ENCODE peak calls at places on chromosomes 3 and 15, in seven cellular contexts. Y is SJSA1; L is naive thymus-derived CD4-positive, alpha-beta T cell; M is fibroblast of lung; Q is cardiac muscle cell; O is psoas muscle; B is IMR-90. A is an unnamed sample.

GRCh38 chr15:39843561-39843960 is 60.9 kb upstream of the FSIP1 start:
- DNase-seq in Q (no peak), O (no peak), B (no peak), Y (no peak), M (no peak), L (no peak), A (no peak)

GRCh38 chr3:111252795-111253194 is 181.2 kb downstream of the NECTIN3 start:
- DNase-seq in O (no peak), L (no peak), Q (peak; percentile 45), M (peak; percentile 43), B (peak; percentile 51), Y (peak; percentile 6), A (peak; percentile 32)

GRCh38 chr3:103924544-103924943 is 1442.2 kb upstream of the ALCAM start:
- DNase-seq in Y (no peak), M (no peak), B (no peak), L (no peak), Q (no peak), O (no peak), A (no peak)

GRCh38 chr3:33075996-33076395 is 20.9 kb downstream of the GLB1 start:
- DNase-seq in Y (no peak), M (peak; percentile 37), L (no peak), B (no peak), Q (no peak), O (no peak), A (no peak)

GRCh38 chr15:55741592-55742497 is 1.1 kb downstream of the PRTG start:
- DNase-seq in M (no peak), Y (no peak), B (no peak), L (no peak), O (peak; percentile 59), Q (peak; percentile 61), A (no peak)

GRCh38 chr3:127194601-127195187 is 1.8 kb downstream of the PRR23E start:
- DNase-seq in Y (no peak), B (no peak), O (no peak), M (no peak), L (no peak), Q (no peak), A (no peak)

GRCh38 chr15:40421246-40422157 is 15.9 kb downstream of the IVD start:
- DNase-seq in M (peak; percentile 44), O (peak; percentile 90), Y (peak; percentile 66), L (peak; percentile 84), Q (peak; percentile 80), B (peak; percentile 52), A (no peak)

GRCh38 chr3:140827894-140828293 is 113.7 kb upstream of the SLC25A36 start:
- DNase-seq in Q (no peak), O (no peak), M (no peak), B (no peak), Y (no peak), L (no peak), A (no peak)

GRCh38 chr3:134054881-134055280 is 25.2 kb upstream of the SLCO2A1 start:
- DNase-seq in Y (no peak), O (no peak), Q (no peak), B (no peak), M (no peak), L (no peak), A (no peak)

GRCh38 chr3:4904801-4905695 is 74.2 kb upstream of the BHLHE40 start:
- DNase-seq in L (no peak), B (peak; percentile 24), Y (no peak), O (no peak), M (peak; percentile 43), Q (no peak), A (no peak)

GRCh38 chr3:131142580-131142979 is 115.9 kb downstream of the NEK11 start:
- DNase-seq in Y (no peak), L (no peak), O (no peak), B (peak; percentile 1), Q (no peak), M (no peak), A (peak; percentile 2)

GRCh38 chr15:74895830-74896229 is 6.0 kb downstream of the MPI start:
- DNase-seq in M (no peak), Q (no peak), Y (no peak), O (peak; percentile 32), L (no peak), B (no peak), A (no peak)

GRCh38 chr3:64203216-64203615 is 22.1 kb downstream of the PRICKLE2 start:
- DNase-seq in M (peak; percentile 46), Y (peak; percentile 48), L (no peak), B (peak; percentile 61), Q (no peak), O (no peak), A (peak; percentile 45)

GRCh38 chr15:64247906-64248541 is 85.2 kb upstream of the PPIB start:
- DNase-seq in Q (no peak), Y (peak; percentile 88), B (peak; percentile 90), M (peak; percentile 93), L (no peak), O (no peak), A (peak; percentile 90)

GRCh38 chr15:92097473-92098178 is 244.1 kb downstream of the SLCO3A1 start:
- DNase-seq in O (no peak), M (peak; percentile 27), L (peak; percentile 40), B (peak; percentile 46), Y (peak; percentile 41), Q (peak; percentile 71), A (peak; percentile 39)

GRCh38 chr15:70362911-70363310 is 265.2 kb upstream of the TLE3 start:
- DNase-seq in O (no peak), Q (peak; percentile 75), B (peak; percentile 18), L (no peak), M (peak; percentile 28), Y (peak; percentile 15), A (no peak)

GRCh38 chr3:36496734-36497133 is 116.4 kb downstream of the STAC start:
- DNase-seq in Y (no peak), Q (no peak), B (no peak), L (no peak), O (no peak), M (peak; percentile 88), A (no peak)

GRCh38 chr3:32848215-32848614 is 30.4 kb downstream of the TRIM71 start:
- DNase-seq in Y (no peak), O (no peak), Q (no peak), M (no peak), L (no peak), B (no peak), A (no peak)

GRCh38 chr3:195095035-195095703 is 175.8 kb downstream of the XXYLT1 start:
- DNase-seq in L (no peak), Q (no peak), Y (no peak), M (no peak), B (no peak), O (peak; percentile 38), A (no peak)

GRCh38 chr15:25947336-25948080 is 84.4 kb upstream of the ATP10A start:
- DNase-seq in L (no peak), Q (peak; percentile 30), B (peak; percentile 29), Y (peak; percentile 37), O (no peak), M (peak; percentile 28), A (no peak)

GRCh38 chr3:5741017-5741416 is 553.5 kb downstream of the EDEM1 start:
- DNase-seq in B (no peak), O (no peak), Q (no peak), M (no peak), L (no peak), Y (no peak), A (no peak)

GRCh38 chr15:40472171-40472727 is 1.5 kb downstream of the CHST14 start:
- DNase-seq in O (peak; percentile 57), L (no peak), Q (peak; percentile 6), M (no peak), Y (no peak), B (no peak), A (no peak)

GRCh38 chr3:72818092-72818721 is 30.0 kb downstream of the SHQ1 start:
- DNase-seq in M (peak; percentile 22), O (no peak), Y (peak; percentile 35), L (no peak), Q (peak; percentile 30), B (peak; percentile 36), A (no peak)

GRCh38 chr3:45060165-45060897 is 34.2 kb downstream of the CLEC3B start:
- DNase-seq in M (no peak), O (no peak), Y (no peak), B (no peak), L (no peak), Q (no peak), A (no peak)
- H3K27me3 ChIP-seq in M (no peaks in the 10 kb centered on the region), O (no peaks in the 10 kb centered on the region), Y (no peaks in the 10 kb centered on the region), B (no peaks in the 10 kb centered on the region), L (no peaks in the 10 kb centered on the region), Q (no peaks in the 10 kb centered on the region), A (no peaks in the 10 kb centered on the region)

DNA sequence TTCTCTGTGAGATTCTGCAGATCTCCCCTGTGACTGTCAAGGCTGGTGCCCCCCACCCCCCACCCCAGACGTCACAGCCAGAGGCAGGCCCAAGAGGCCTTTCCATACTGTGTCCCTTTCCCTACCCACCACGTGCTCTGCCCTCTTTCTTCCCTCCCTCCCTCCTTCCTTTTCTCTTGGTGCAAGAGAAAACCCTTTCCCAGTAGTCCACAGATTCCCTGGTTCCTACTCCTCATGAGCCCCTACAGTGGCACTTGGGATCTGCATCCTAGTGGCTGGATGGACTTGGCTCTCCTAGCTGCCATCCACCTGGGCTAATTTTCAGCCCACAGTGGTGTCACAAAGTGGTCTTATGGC is 35.1 kb downstream of the KLF13 start:
- DNase-seq in B (no peak), Q (peak; percentile 73), M (no peak), O (no peak), Y (no peak), L (no peak), A (no peak)
- H3K4me1 ChIP-seq in B (peaks cover 17% of the 10 kb centered on the region), Q (peaks cover 87% of the 10 kb centered on the region), M (no peaks in the 10 kb centered on the region), O (peaks cover 92% of the 10 kb centered on the region), Y (peaks cover 22% of the 10 kb centered on the region), L (peaks cover 91% of the 10 kb centered on the region), A (peaks cover 46% of the 10 kb centered on the region)

GRCh38 chr15:89396723-89397652 is 62.4 kb upstream of the POLG start:
- DNase-seq in O (no peak), L (no peak), Q (no peak), B (no peak), Y (no peak), M (no peak), A (no peak)
- H3K27me3 ChIP-seq in O (peaks cover 81% of the 10 kb centered on the region), L (peaks cover 5% of the 10 kb centered on the region), Q (peaks cover 100% of the 10 kb centered on the region), B (peaks cover 74% of the 10 kb centered on the region), Y (no peaks in the 10 kb centered on the region), M (peaks cover 33% of the 10 kb centered on the region), A (peaks cover 98% of the 10 kb centered on the region)

GRCh38 chr3:101816215-101817149 is 32.8 kb upstream of the NFKBIZ start:
- DNase-seq in B (no peak), Y (no peak), Q (no peak), L (no peak), O (no peak), M (peak; percentile 42), A (no peak)

GRCh38 chr3:101813817-101814440 is 34.9 kb downstream of the NXPE3 start:
- DNase-seq in Y (peak; percentile 23), B (peak; percentile 54), M (no peak), Q (no peak), L (no peak), O (no peak), A (no peak)

GRCh38 chr3:101811875-101812274 is 32.9 kb downstream of the NXPE3 start:
- DNase-seq in Y (no peak), M (no peak), L (no peak), Q (no peak), O (no peak), B (no peak), A (no peak)

GRCh38 chr3:101812895-101813294 is 33.9 kb downstream of the NXPE3 start:
- DNase-seq in B (no peak), L (no peak), O (no peak), Q (no peak), M (no peak), Y (no peak), A (no peak)

DNA sequence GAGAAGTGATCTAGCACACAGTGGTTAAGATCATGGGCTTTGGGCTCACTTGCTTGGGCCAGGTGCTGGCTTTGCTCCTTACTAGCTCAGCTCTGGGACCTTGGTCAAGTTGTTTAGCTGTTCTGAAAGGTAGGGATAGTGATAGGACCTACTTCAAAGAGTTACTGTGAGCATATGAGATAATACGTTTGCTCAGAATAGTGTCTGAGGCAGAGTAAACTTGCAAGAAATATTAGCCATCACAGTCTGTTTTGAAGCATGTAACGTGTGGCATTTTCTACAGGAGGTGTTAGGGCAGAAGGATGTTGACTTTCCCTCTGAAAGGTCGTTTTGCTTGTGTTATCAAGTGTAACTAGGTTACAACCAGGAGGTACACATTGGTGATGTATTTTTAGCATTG is 34.5 kb upstream of the NFKBIZ start:
- DNase-seq in B (no peak), M (no peak), O (no peak), Y (no peak), Q (no peak), L (no peak), A (no peak)
- H3K4me1 ChIP-seq in B (no peaks in the 10 kb centered on the region), M (peaks cover under 1% of the 10 kb centered on the region), O (peaks cover 15% of the 10 kb centered on the region), Y (peaks cover 7% of the 10 kb centered on the region), Q (peaks cover 21% of the 10 kb centered on the region), L (peaks cover 22% of the 10 kb centered on the region), A (no peaks in the 10 kb centered on the region)

A was measured in foreskin keratinocyte.